ENCODE peak calls at places on chromosomes 4 and X, in seven cellular contexts. One of them, this sample, is unnamed.
A peak's percentile ranks its signal among the peaks of the same experiment; 100 is the strongest.

GRCh38 chrX:144566592-144566991 is 680.7 kb upstream of the SPANXN1 start:
- DNase-seq in breast epithelium: no peak
- DNase-seq in KBM-7: peak; percentile 3
- DNase-seq in WTC11: no peak
- DNase-seq in heart right ventricle: no peak
- DNase-seq in activated CD4-positive, alpha-beta T cell treated with anti-CD3 and anti-CD28 coated beads for 1 hour: no peak
- DNase-seq in mesendoderm: peak; percentile 19
- DNase-seq in this sample: no peak

GRCh38 chrX:29299689-29300088 is 712.4 kb downstream of the IL1RAPL1 start:
- DNase-seq in breast epithelium: no peak
- DNase-seq in KBM-7: no peak
- DNase-seq in WTC11: no peak
- DNase-seq in heart right ventricle: no peak
- DNase-seq in activated CD4-positive, alpha-beta T cell treated with anti-CD3 and anti-CD28 coated beads for 1 hour: no peak
- DNase-seq in mesendoderm: no peak
- DNase-seq in this sample: no peak

GRCh38 chr4:687048-687974 is 1.6 kb downstream of the SLC49A3 start:
- DNase-seq in breast epithelium: peak; percentile 83
- DNase-seq in KBM-7: no peak
- DNase-seq in WTC11: no peak
- DNase-seq in heart right ventricle: peak; percentile 89
- DNase-seq in activated CD4-positive, alpha-beta T cell treated with anti-CD3 and anti-CD28 coated beads for 1 hour: no peak
- DNase-seq in mesendoderm: peak; percentile 69
- DNase-seq in this sample: no peak

GRCh38 chr4:108725457-108725856 is 37.4 kb downstream of the ETNPPL start:
- DNase-seq in breast epithelium: no peak
- DNase-seq in KBM-7: peak; percentile 16
- DNase-seq in WTC11: no peak
- DNase-seq in heart right ventricle: no peak
- DNase-seq in activated CD4-positive, alpha-beta T cell treated with anti-CD3 and anti-CD28 coated beads for 1 hour: no peak
- DNase-seq in mesendoderm: peak; percentile 69
- DNase-seq in this sample: peak; percentile 2

GRCh38 chr4:145503486-145504072 is 21.9 kb downstream of the SMAD1 start:
- DNase-seq in breast epithelium: no peak
- DNase-seq in KBM-7: no peak
- DNase-seq in WTC11: no peak
- DNase-seq in heart right ventricle: no peak
- DNase-seq in activated CD4-positive, alpha-beta T cell treated with anti-CD3 and anti-CD28 coated beads for 1 hour: no peak
- DNase-seq in mesendoderm: no peak
- DNase-seq in this sample: no peak

GRCh38 chr4:56657818-56658217 is 23.3 kb downstream of the HOPX start:
- DNase-seq in breast epithelium: no peak
- DNase-seq in KBM-7: no peak
- DNase-seq in WTC11: no peak
- DNase-seq in heart right ventricle: no peak
- DNase-seq in activated CD4-positive, alpha-beta T cell treated with anti-CD3 and anti-CD28 coated beads for 1 hour: no peak
- DNase-seq in mesendoderm: no peak
- DNase-seq in this sample: no peak

GRCh38 chrX:65667503-65668355 is at the start of gene MSN:
- DNase-seq in breast epithelium: peak; percentile 57
- DNase-seq in KBM-7: peak; percentile 73
- DNase-seq in WTC11: peak; percentile 58
- DNase-seq in heart right ventricle: peak; percentile 84
- DNase-seq in activated CD4-positive, alpha-beta T cell treated with anti-CD3 and anti-CD28 coated beads for 1 hour: peak; percentile 68
- DNase-seq in mesendoderm: peak; percentile 67
- DNase-seq in this sample: peak; percentile 37

GRCh38 chrX:36898301-36898700 is 109.9 kb upstream of the FAM47C start:
- DNase-seq in breast epithelium: no peak
- DNase-seq in KBM-7: peak; percentile 12
- DNase-seq in WTC11: no peak
- DNase-seq in heart right ventricle: no peak
- DNase-seq in activated CD4-positive, alpha-beta T cell treated with anti-CD3 and anti-CD28 coated beads for 1 hour: no peak
- DNase-seq in mesendoderm: peak; percentile 11
- DNase-seq in this sample: peak; percentile 29

GRCh38 chrX:29466441-29466840 is 748.9 kb upstream of the MAGEB2 start:
- DNase-seq in breast epithelium: no peak
- DNase-seq in KBM-7: no peak
- DNase-seq in WTC11: no peak
- DNase-seq in heart right ventricle: no peak
- DNase-seq in activated CD4-positive, alpha-beta T cell treated with anti-CD3 and anti-CD28 coated beads for 1 hour: no peak
- DNase-seq in mesendoderm: no peak
- DNase-seq in this sample: no peak

GRCh38 chr4:29540439-29541102 is 1179.6 kb upstream of the PCDH7 start:
- DNase-seq in breast epithelium: no peak
- DNase-seq in KBM-7: no peak
- DNase-seq in WTC11: no peak
- DNase-seq in heart right ventricle: no peak
- DNase-seq in activated CD4-positive, alpha-beta T cell treated with anti-CD3 and anti-CD28 coated beads for 1 hour: no peak
- DNase-seq in mesendoderm: no peak
- DNase-seq in this sample: no peak

GRCh38 chr4:134585972-134586371 is 384.4 kb upstream of the PABPC4L start:
- DNase-seq in breast epithelium: no peak
- DNase-seq in KBM-7: peak; percentile 16
- DNase-seq in WTC11: no peak
- DNase-seq in heart right ventricle: no peak
- DNase-seq in activated CD4-positive, alpha-beta T cell treated with anti-CD3 and anti-CD28 coated beads for 1 hour: no peak
- DNase-seq in mesendoderm: peak; percentile 27
- DNase-seq in this sample: no peak

GRCh38 chr4:97942951-97943350 is 200.3 kb downstream of the STPG2 start:
- DNase-seq in breast epithelium: no peak
- DNase-seq in KBM-7: no peak
- DNase-seq in WTC11: no peak
- DNase-seq in heart right ventricle: no peak
- DNase-seq in activated CD4-positive, alpha-beta T cell treated with anti-CD3 and anti-CD28 coated beads for 1 hour: no peak
- DNase-seq in mesendoderm: no peak
- DNase-seq in this sample: no peak

GRCh38 chr4:75514949-75515612 is 808 bp downstream of the THAP6 start:
- DNase-seq in breast epithelium: no peak
- DNase-seq in KBM-7: peak; percentile 16
- DNase-seq in WTC11: no peak
- DNase-seq in heart right ventricle: no peak
- DNase-seq in activated CD4-positive, alpha-beta T cell treated with anti-CD3 and anti-CD28 coated beads for 1 hour: no peak
- DNase-seq in mesendoderm: no peak
- DNase-seq in this sample: peak; percentile 64

GRCh38 chr4:168623011-168623410 is 126.2 kb downstream of the PALLD start:
- DNase-seq in breast epithelium: no peak
- DNase-seq in KBM-7: no peak
- DNase-seq in WTC11: no peak
- DNase-seq in heart right ventricle: no peak
- DNase-seq in activated CD4-positive, alpha-beta T cell treated with anti-CD3 and anti-CD28 coated beads for 1 hour: no peak
- DNase-seq in mesendoderm: no peak
- DNase-seq in this sample: no peak

GRCh38 chrX:15468036-15468435 is 25.1 kb downstream of the PIR start:
- DNase-seq in breast epithelium: no peak
- DNase-seq in KBM-7: peak; percentile 77
- DNase-seq in WTC11: no peak
- DNase-seq in heart right ventricle: no peak
- DNase-seq in activated CD4-positive, alpha-beta T cell treated with anti-CD3 and anti-CD28 coated beads for 1 hour: no peak
- DNase-seq in mesendoderm: peak; percentile 20
- DNase-seq in this sample: peak; percentile 59

GRCh38 chr4:25032126-25032525 is 1.4 kb upstream of the LGI2 start:
- DNase-seq in breast epithelium: no peak
- DNase-seq in KBM-7: no peak
- DNase-seq in WTC11: no peak
- DNase-seq in heart right ventricle: no peak
- DNase-seq in activated CD4-positive, alpha-beta T cell treated with anti-CD3 and anti-CD28 coated beads for 1 hour: no peak
- DNase-seq in mesendoderm: no peak
- DNase-seq in this sample: no peak

GRCh38 chrX:100449696-100450606 is 39.9 kb upstream of the PCDH19 start:
- DNase-seq in breast epithelium: no peak
- DNase-seq in KBM-7: peak; percentile 14
- DNase-seq in WTC11: no peak
- DNase-seq in heart right ventricle: peak; percentile 37
- DNase-seq in activated CD4-positive, alpha-beta T cell treated with anti-CD3 and anti-CD28 coated beads for 1 hour: no peak
- DNase-seq in mesendoderm: peak; percentile 58
- DNase-seq in this sample: peak; percentile 10

GRCh38 chr4:2830632-2831610 is 12.7 kb upstream of the ADD1 start:
- DNase-seq in breast epithelium: no peak
- DNase-seq in KBM-7: no peak
- DNase-seq in WTC11: no peak
- DNase-seq in heart right ventricle: no peak
- DNase-seq in activated CD4-positive, alpha-beta T cell treated with anti-CD3 and anti-CD28 coated beads for 1 hour: no peak
- DNase-seq in mesendoderm: no peak
- DNase-seq in this sample: no peak

GRCh38 chr4:112523764-112524505 is 8.0 kb upstream of the NEUROG2 start:
- DNase-seq in breast epithelium: no peak
- DNase-seq in KBM-7: peak; percentile 81
- DNase-seq in WTC11: peak; percentile 96
- DNase-seq in heart right ventricle: peak; percentile 65
- DNase-seq in activated CD4-positive, alpha-beta T cell treated with anti-CD3 and anti-CD28 coated beads for 1 hour: peak; percentile 58
- DNase-seq in mesendoderm: peak; percentile 92
- DNase-seq in this sample: peak; percentile 71

GRCh38 chrX:130296743-130297142 is 28.0 kb upstream of the ZNF280C start:
- DNase-seq in breast epithelium: no peak
- DNase-seq in KBM-7: no peak
- DNase-seq in WTC11: no peak
- DNase-seq in heart right ventricle: no peak
- DNase-seq in activated CD4-positive, alpha-beta T cell treated with anti-CD3 and anti-CD28 coated beads for 1 hour: no peak
- DNase-seq in mesendoderm: no peak
- DNase-seq in this sample: peak; percentile 2

GRCh38 chrX:40945366-40945713 is 139.9 kb upstream of the USP9X start:
- DNase-seq in breast epithelium: peak; percentile 27
- DNase-seq in KBM-7: peak; percentile 28
- DNase-seq in WTC11: no peak
- DNase-seq in heart right ventricle: no peak
- DNase-seq in activated CD4-positive, alpha-beta T cell treated with anti-CD3 and anti-CD28 coated beads for 1 hour: no peak
- DNase-seq in mesendoderm: peak; percentile 57
- DNase-seq in this sample: peak; percentile 19

GRCh38 chr4:108851346-108851745 is 88.5 kb upstream of the ETNPPL start:
- DNase-seq in breast epithelium: no peak
- DNase-seq in KBM-7: no peak
- DNase-seq in WTC11: no peak
- DNase-seq in heart right ventricle: no peak
- DNase-seq in activated CD4-positive, alpha-beta T cell treated with anti-CD3 and anti-CD28 coated beads for 1 hour: no peak
- DNase-seq in mesendoderm: no peak
- DNase-seq in this sample: no peak

GRCh38 chrX:118271770-118272169 is 74.1 kb upstream of the WDR44 start:
- DNase-seq in breast epithelium: no peak
- DNase-seq in KBM-7: no peak
- DNase-seq in WTC11: no peak
- DNase-seq in heart right ventricle: no peak
- DNase-seq in activated CD4-positive, alpha-beta T cell treated with anti-CD3 and anti-CD28 coated beads for 1 hour: no peak
- DNase-seq in mesendoderm: peak; percentile 89
- DNase-seq in this sample: no peak

GRCh38 chr4:89298788-89299152 is 8.8 kb downstream of the GPRIN3 start:
- DNase-seq in breast epithelium: no peak
- DNase-seq in KBM-7: peak; percentile 43
- DNase-seq in WTC11: no peak
- DNase-seq in heart right ventricle: no peak
- DNase-seq in activated CD4-positive, alpha-beta T cell treated with anti-CD3 and anti-CD28 coated beads for 1 hour: no peak
- DNase-seq in mesendoderm: no peak
- DNase-seq in this sample: peak; percentile 11

GRCh38 chr4:1004071-1004418 is 7.4 kb upstream of the FGFRL1 start:
- DNase-seq in breast epithelium: no peak
- DNase-seq in KBM-7: no peak
- DNase-seq in WTC11: no peak
- DNase-seq in heart right ventricle: no peak
- DNase-seq in activated CD4-positive, alpha-beta T cell treated with anti-CD3 and anti-CD28 coated beads for 1 hour: no peak
- DNase-seq in mesendoderm: no peak
- DNase-seq in this sample: no peak

GRCh38 chr4:99655315-99656081 is 2.1 kb downstream of the C4orf54 start:
- DNase-seq in breast epithelium: no peak
- DNase-seq in KBM-7: no peak
- DNase-seq in WTC11: no peak
- DNase-seq in heart right ventricle: peak; percentile 51
- DNase-seq in activated CD4-positive, alpha-beta T cell treated with anti-CD3 and anti-CD28 coated beads for 1 hour: no peak
- DNase-seq in mesendoderm: no peak
- DNase-seq in this sample: no peak

GRCh38 chr4:123449362-123449761 is 52.8 kb downstream of the SPRY1 start:
- DNase-seq in breast epithelium: no peak
- DNase-seq in KBM-7: no peak
- DNase-seq in WTC11: no peak
- DNase-seq in heart right ventricle: no peak
- DNase-seq in activated CD4-positive, alpha-beta T cell treated with anti-CD3 and anti-CD28 coated beads for 1 hour: no peak
- DNase-seq in mesendoderm: peak; percentile 4
- DNase-seq in this sample: no peak

GRCh38 chrX:1212532-1212931 is at the start of gene CRLF2:
- DNase-seq in breast epithelium: no peak
- DNase-seq in KBM-7: peak; percentile 87
- DNase-seq in WTC11: no peak
- DNase-seq in heart right ventricle: no peak
- DNase-seq in activated CD4-positive, alpha-beta T cell treated with anti-CD3 and anti-CD28 coated beads for 1 hour: no peak
- DNase-seq in mesendoderm: no peak
- DNase-seq in this sample: no peak

GRCh38 chr4:168645933-168646768 is 149.3 kb downstream of the PALLD start:
- DNase-seq in breast epithelium: no peak
- DNase-seq in KBM-7: no peak
- DNase-seq in WTC11: no peak
- DNase-seq in heart right ventricle: peak; percentile 41
- DNase-seq in activated CD4-positive, alpha-beta T cell treated with anti-CD3 and anti-CD28 coated beads for 1 hour: no peak
- DNase-seq in mesendoderm: peak; percentile 78
- DNase-seq in this sample: no peak

GRCh38 chr4:42302348-42302747 is 94.9 kb upstream of the SHISA3 start:
- DNase-seq in breast epithelium: no peak
- DNase-seq in KBM-7: peak; percentile 62
- DNase-seq in WTC11: peak; percentile 71
- DNase-seq in heart right ventricle: no peak
- DNase-seq in activated CD4-positive, alpha-beta T cell treated with anti-CD3 and anti-CD28 coated beads for 1 hour: no peak
- DNase-seq in mesendoderm: peak; percentile 92
- DNase-seq in this sample: peak; percentile 14

GRCh38 chr4:77028241-77028640 is 47.5 kb downstream of the CCNI start:
- DNase-seq in breast epithelium: no peak
- DNase-seq in KBM-7: no peak
- DNase-seq in WTC11: no peak
- DNase-seq in heart right ventricle: no peak
- DNase-seq in activated CD4-positive, alpha-beta T cell treated with anti-CD3 and anti-CD28 coated beads for 1 hour: no peak
- DNase-seq in mesendoderm: no peak
- DNase-seq in this sample: no peak

GRCh38 chr4:85929926-85930325 is 429.9 kb downstream of the MAPK10 start:
- DNase-seq in breast epithelium: no peak
- DNase-seq in KBM-7: no peak
- DNase-seq in WTC11: peak; percentile 59
- DNase-seq in heart right ventricle: no peak
- DNase-seq in activated CD4-positive, alpha-beta T cell treated with anti-CD3 and anti-CD28 coated beads for 1 hour: no peak
- DNase-seq in mesendoderm: no peak
- DNase-seq in this sample: peak; percentile 19

GRCh38 chr4:182448281-182449151 is 205.3 kb downstream of the TENM3 start:
- DNase-seq in breast epithelium: peak; percentile 83
- DNase-seq in KBM-7: peak; percentile 72
- DNase-seq in WTC11: peak; percentile 93
- DNase-seq in heart right ventricle: peak; percentile 88
- DNase-seq in activated CD4-positive, alpha-beta T cell treated with anti-CD3 and anti-CD28 coated beads for 1 hour: peak; percentile 10
- DNase-seq in mesendoderm: peak; percentile 97
- DNase-seq in this sample: peak; percentile 87

GRCh38 chrX:132181364-132181763 is 37.9 kb downstream of the RAP2C start:
- DNase-seq in breast epithelium: peak; percentile 35
- DNase-seq in KBM-7: no peak
- DNase-seq in WTC11: no peak
- DNase-seq in heart right ventricle: peak; percentile 17
- DNase-seq in activated CD4-positive, alpha-beta T cell treated with anti-CD3 and anti-CD28 coated beads for 1 hour: no peak
- DNase-seq in mesendoderm: no peak
- DNase-seq in this sample: no peak

GRCh38 chrX:28550331-28550872 is 36.8 kb upstream of the IL1RAPL1 start:
- DNase-seq in breast epithelium: no peak
- DNase-seq in KBM-7: peak; percentile 3
- DNase-seq in WTC11: no peak
- DNase-seq in heart right ventricle: no peak
- DNase-seq in activated CD4-positive, alpha-beta T cell treated with anti-CD3 and anti-CD28 coated beads for 1 hour: no peak
- DNase-seq in mesendoderm: no peak
- DNase-seq in this sample: no peak

GRCh38 chr4:169253087-169253675 is 17.6 kb downstream of the SH3RF1 start:
- DNase-seq in breast epithelium: no peak
- DNase-seq in KBM-7: no peak
- DNase-seq in WTC11: no peak
- DNase-seq in heart right ventricle: no peak
- DNase-seq in activated CD4-positive, alpha-beta T cell treated with anti-CD3 and anti-CD28 coated beads for 1 hour: no peak
- DNase-seq in mesendoderm: no peak
- DNase-seq in this sample: no peak